ENCODE peak calls at places on chromosomes 4 and X, in five cellular contexts. B is natural killer cell; Z is NCI-H1105 treated with DMSO at 0.1 percent for 48 hours; P is NCI-H187 treated with DMSO at 0.1 percent for 48 hours; A is stimulated activated naive B cell treated with anti-CD40 and anti-IgM and Interleukin-4, amounts not matched to agents 10 μg/mL and 1 μg/mL and 100 μg/mL, for 72 hours. F is an unnamed sample.

GRCh38 chr4:7324651-7325121 is 110.0 kb downstream of the PSAPL1 start:
- DNase-seq in B (peak), Z (peak), P (no peak), A (no peak), F (no peak)

GRCh38 chr4:5474756-5475155 is 233.6 kb downstream of the EVC2 start:
- DNase-seq in B (no peak), Z (no peak), P (no peak), A (no peak), F (no peak)

GRCh38 chr4:168527560-168527959 is 30.7 kb downstream of the PALLD start:
- DNase-seq in B (no peak), Z (no peak), P (no peak), A (no peak), F (no peak)

GRCh38 chr4:139750099-139750498 is 84.5 kb downstream of the MGST2 start:
- DNase-seq in B (no peak), Z (no peak), P (no peak), A (no peak), F (no peak)

GRCh38 chrX:15465896-15466651 is 27.1 kb downstream of the PIR start:
- DNase-seq in B (no peak), Z (no peak), P (no peak), A (no peak), F (no peak)

GRCh38 chr4:141346144-141346543 is 125.4 kb downstream of the ZNF330 start:
- DNase-seq in B (no peak), Z (peak), P (no peak), A (no peak), F (no peak)

GRCh38 chr4:14079601-14080000 is 452.1 kb upstream of the BOD1L1 start:
- DNase-seq in B (no peak), Z (no peak), P (no peak), A (no peak), F (no peak)

GRCh38 chrX:124217289-124218251 is 114.9 kb upstream of the TEX13D start:
- DNase-seq in B (peak), Z (no peak), P (peak), A (peak), F (peak)

GRCh38 chr4:73918058-73918457 is 48.9 kb downstream of the CXCL1 start:
- DNase-seq in B (no peak), Z (no peak), P (no peak), A (no peak), F (no peak)

GRCh38 chrX:13167444-13168207 is 123.2 kb upstream of the FAM9C start:
- DNase-seq in B (no peak), Z (peak), P (no peak), A (no peak), F (no peak)

GRCh38 chr4:17717301-17717700 is 64.1 kb downstream of the FAM184B start:
- DNase-seq in B (no peak), Z (no peak), P (no peak), A (no peak), F (no peak)

GRCh38 chrX:48468247-48468671 is 1.8 kb downstream of the SLC38A5 start:
- DNase-seq in B (no peak), Z (no peak), P (no peak), A (no peak), F (peak)

GRCh38 chr4:78529569-78530209 is 21.9 kb upstream of the ANXA3 start:
- DNase-seq in B (no peak), Z (no peak), P (no peak), A (no peak), F (no peak)

GRCh38 chr4:172995704-172996103 is 172.9 kb upstream of the GALNT7 start:
- DNase-seq in B (no peak), Z (no peak), P (no peak), A (no peak), F (no peak)

GRCh38 chr4:40316782-40317635 is 18.1 kb upstream of the CHRNA9 start:
- DNase-seq in B (peak), Z (no peak), P (no peak), A (peak), F (peak)

GRCh38 chr4:16199132-16199531 is 27.1 kb downstream of the TAPT1 start:
- DNase-seq in B (no peak), Z (peak), P (no peak), A (no peak), F (no peak)

GRCh38 chrX:140157611-140158010 is 192.3 kb upstream of the CXorf66 start:
- DNase-seq in B (no peak), Z (no peak), P (no peak), A (no peak), F (no peak)

GRCh38 chr4:156443488-156443887 is 489.8 kb upstream of the CTSO start:
- DNase-seq in B (no peak), Z (no peak), P (no peak), A (no peak), F (no peak)

GRCh38 chr4:61332671-61333070 is 132.5 kb downstream of the ADGRL3 start:
- DNase-seq in B (no peak), Z (no peak), P (no peak), A (no peak), F (no peak)

F was measured in stimulated activated CD4-positive, alpha-beta T cell treated with anti-CD3 and anti-CD28 coated beads, Interleukin-4, amount 100 ng/mL, for 48 hours.